ENCODE peak calls at places on chromosome 19, in eight cellular contexts. X is NCI-H1092 treated with DMSO at 0.1 percent for 48 hours; D is ascending aorta; U is sigmoid colon; L is suprapubic skin; Y is CD8-positive, alpha-beta memory T cell; K is HT-29; F is AG08396. C is an unnamed sample.

GRCh38 chr19:12773571-12773970 is 1.8 kb downstream of the HOOK2 start:
- DNase-seq in Y (no peak), X (no peak), K (no peak), U (no peak), D (no peak), L (no peak), F (peak; percentile 75), C (no peak)

GRCh38 chr19:8680676-8681344 is 17.8 kb downstream of the ACTL9 start:
- DNase-seq in L (peak; percentile 17), F (no peak), K (no peak), U (no peak), Y (no peak), X (no peak), D (no peak), C (no peak)

GRCh38 chr19:54345938-54346386 is 7.0 kb upstream of the LILRA4 start:
- DNase-seq in Y (no peak), U (no peak), L (no peak), K (no peak), D (no peak), X (no peak), F (no peak), C (no peak)

GRCh38 chr19:6071103-6071485 is 39.2 kb downstream of the RFX2 start:
- DNase-seq in L (peak; percentile 61), X (no peak), U (no peak), Y (no peak), D (no peak), K (no peak), F (peak; percentile 52), C (no peak)

GRCh38 chr19:50417850-50418185 is 920 bp upstream of the SPIB start:
- DNase-seq in K (no peak), F (no peak), U (no peak), X (no peak), Y (no peak), L (no peak), D (no peak), C (no peak)

GRCh38 chr19:45772130-45772880 is 3.3 kb upstream of the SIX5 start:
- DNase-seq in K (no peak), X (no peak), U (peak; percentile 69), D (no peak), F (no peak), L (no peak), Y (no peak), C (no peak)

GRCh38 chr19:10998045-10998533 is 37.3 kb downstream of the SMARCA4 start:
- DNase-seq in Y (no peak), X (no peak), U (no peak), K (no peak), F (peak; percentile 24), L (no peak), D (no peak), C (no peak)

GRCh38 chr19:27833031-27833430 is 1379.9 kb downstream of the UQCRFS1 start:
- DNase-seq in Y (no peak), X (no peak), L (no peak), D (no peak), F (no peak), U (no peak), K (no peak), C (no peak)

GRCh38 chr19:48633148-48634035 is 3.8 kb downstream of the DBP start:
- DNase-seq in D (no peak), U (no peak), L (peak; percentile 72), X (no peak), K (no peak), F (no peak), Y (no peak), C (no peak)

GRCh38 chr19:11480927-11481776 is at the start of gene ELAVL3:
- DNase-seq in F (no peak), U (no peak), Y (no peak), K (no peak), L (no peak), D (no peak), X (peak; percentile 71), C (no peak)

GRCh38 chr19:14073925-14074838 is 1.6 kb downstream of the MISP3 start:
- DNase-seq in L (no peak), D (no peak), F (peak; percentile 53), U (peak; percentile 77), Y (no peak), X (peak; percentile 28), K (peak; percentile 44), C (no peak)

GRCh38 chr19:47540748-47541147 is 25.9 kb upstream of the NAPA start:
- DNase-seq in Y (no peak), U (no peak), L (no peak), K (peak; percentile 45), F (peak; percentile 52), D (no peak), X (no peak), C (no peak)

GRCh38 chr19:43636121-43636683 is 3.4 kb downstream of the CADM4 start:
- DNase-seq in U (no peak), L (peak; percentile 53), K (no peak), Y (no peak), F (no peak), D (no peak), X (no peak), C (no peak)

GRCh38 chr19:51282335-51282734 is 29.1 kb upstream of the IGLON5 start:
- DNase-seq in K (no peak), X (no peak), F (no peak), Y (no peak), U (no peak), L (no peak), D (no peak), C (no peak)

GRCh38 chr19:58559275-58560006 is 1.0 kb upstream of the UBE2M start:
- DNase-seq in D (peak; percentile 60), X (no peak), K (peak; percentile 97), U (peak; percentile 97), Y (peak; percentile 46), L (peak; percentile 94), F (peak; percentile 97), C (peak; percentile 76)

GRCh38 chr19:40962460-40962961 is 28.6 kb upstream of the CYP2B6 start:
- DNase-seq in X (no peak), Y (no peak), L (no peak), D (no peak), K (no peak), U (no peak), F (peak; percentile 18), C (no peak)

GRCh38 chr19:18772620-18773587 is 18.2 kb downstream of the COMP start:
- DNase-seq in X (no peak), D (no peak), L (no peak), U (no peak), K (no peak), F (no peak), Y (no peak), C (no peak)

GRCh38 chr19:56314018-56314583 is 538 bp downstream of the ZSCAN5A start:
- DNase-seq in K (no peak), L (no peak), Y (peak; percentile 3), U (no peak), X (no peak), D (no peak), F (peak; percentile 25), C (no peak)

GRCh38 chr19:13029301-13029880 is 34.1 kb downstream of the NFIX start:
- DNase-seq in Y (no peak), F (no peak), D (no peak), K (no peak), X (no peak), L (no peak), U (no peak), C (no peak)

GRCh38 chr19:13764821-13765394 is 586 bp downstream of the MRI1 start:
- DNase-seq in Y (peak; percentile 20), L (no peak), U (no peak), D (no peak), F (peak; percentile 39), X (peak; percentile 19), K (no peak), C (no peak)

GRCh38 chr19:38809592-38810252 is 3.0 kb downstream of the LGALS4 start:
- DNase-seq in Y (no peak), D (no peak), L (no peak), F (peak; percentile 2), U (peak; percentile 46), X (no peak), K (no peak), C (no peak)

GRCh38 chr19:34150558-34150957 is 21.7 kb upstream of the LSM14A start:
- DNase-seq in Y (no peak), X (no peak), K (no peak), D (no peak), U (no peak), F (no peak), L (no peak), C (no peak)

GRCh38 chr19:53333071-53333465 is 481 bp upstream of the ZNF845 start:
- DNase-seq in X (no peak), K (no peak), F (peak; percentile 29), L (peak; percentile 76), D (no peak), U (peak; percentile 82), Y (peak; percentile 16), C (peak; percentile 15)

GRCh38 chr19:8208119-8208709 is 956 bp upstream of the CERS4 start:
- DNase-seq in U (peak; percentile 73), Y (no peak), F (no peak), X (no peak), D (no peak), L (no peak), K (no peak), C (no peak)

GRCh38 chr19:50025794-50026549 is at the start of gene ZNF473:
- DNase-seq in D (peak; percentile 86), F (peak; percentile 90), Y (peak; percentile 91), K (peak; percentile 100), L (peak; percentile 97), X (no peak), U (peak; percentile 98), C (peak; percentile 78)

GRCh38 chr19:39865953-39866352 is 19.8 kb upstream of the FBL start:
- DNase-seq in U (no peak), L (no peak), X (no peak), D (no peak), K (no peak), F (no peak), Y (no peak), C (no peak)

GRCh38 chr19:49852631-49853126 is 1.7 kb downstream of the PTOV1 start:
- DNase-seq in F (no peak), X (no peak), K (peak; percentile 16), L (no peak), D (no peak), Y (no peak), U (no peak), C (no peak)

GRCh38 chr19:51324082-51324481 is 12.6 kb downstream of the IGLON5 start:
- DNase-seq in F (no peak), U (no peak), K (no peak), D (no peak), X (no peak), L (no peak), Y (no peak), C (no peak)

GRCh38 chr19:5450482-5450881 is 4.7 kb upstream of the ZNRF4 start:
- DNase-seq in F (no peak), L (no peak), Y (no peak), D (no peak), X (no peak), K (no peak), U (no peak), C (no peak)

GRCh38 chr19:12484371-12485322 is at the start of gene ZNF709:
- DNase-seq in F (peak; percentile 96), D (peak; percentile 63), Y (peak; percentile 84), U (peak; percentile 94), X (peak; percentile 91), L (peak; percentile 92), K (peak; percentile 58), C (peak; percentile 64)

GRCh38 chr19:14118165-14119051 is 846 bp upstream of the PRKACA start:
- DNase-seq in Y (peak; percentile 53), F (peak; percentile 64), D (peak; percentile 79), X (peak; percentile 64), U (peak; percentile 97), L (peak; percentile 95), K (peak; percentile 36), C (no peak)